ENCODE peak calls at places on chromosomes 4 and X, in six cellular contexts. One of them, this sample, is unnamed.

GRCh38 chr4:128287159-128287870 is at the start of gene PGRMC2:
- DNase-seq in H9: peak
- DNase-seq in neuronal stem cell: peak
- DNase-seq in H1: no peak
- DNase-seq in mesenchymal stem cell: peak
- DNase-seq in trophoblast cell: no peak
- DNase-seq in this sample: peak

GRCh38 chr4:48315728-48316630 is 25.4 kb upstream of the SLAIN2 start:
- DNase-seq in H9: peak
- DNase-seq in neuronal stem cell: peak
- DNase-seq in H1: no peak
- DNase-seq in mesenchymal stem cell: peak
- DNase-seq in trophoblast cell: peak
- DNase-seq in this sample: peak

GRCh38 chrX:68945603-68946228 is 116.9 kb downstream of the EFNB1 start:
- DNase-seq in H9: peak
- DNase-seq in neuronal stem cell: no peak
- DNase-seq in H1: no peak
- DNase-seq in mesenchymal stem cell: peak
- DNase-seq in trophoblast cell: no peak
- DNase-seq in this sample: peak

GRCh38 chr4:137576437-137576836 is 44.1 kb upstream of the PCDH18 start:
- DNase-seq in H9: no peak
- DNase-seq in neuronal stem cell: no peak
- DNase-seq in H1: no peak
- DNase-seq in mesenchymal stem cell: peak
- DNase-seq in trophoblast cell: no peak
- DNase-seq in this sample: peak

GRCh38 chrX:10534611-10535010 is 85.8 kb downstream of the MID1 start:
- DNase-seq in H9: no peak
- DNase-seq in neuronal stem cell: no peak
- DNase-seq in H1: no peak
- DNase-seq in mesenchymal stem cell: no peak
- DNase-seq in trophoblast cell: no peak
- DNase-seq in this sample: no peak

GRCh38 chrX:112968351-112969133 is 127.9 kb upstream of the AMOT start:
- DNase-seq in H9: no peak
- DNase-seq in neuronal stem cell: no peak
- DNase-seq in H1: no peak
- DNase-seq in mesenchymal stem cell: no peak
- DNase-seq in trophoblast cell: peak
- DNase-seq in this sample: no peak

GRCh38 chrX:140509468-140510305 is 4.8 kb upstream of the SOX3 start:
- DNase-seq in H9: peak
- DNase-seq in neuronal stem cell: no peak
- DNase-seq in H1: no peak
- DNase-seq in mesenchymal stem cell: no peak
- DNase-seq in trophoblast cell: no peak
- DNase-seq in this sample: no peak

GRCh38 chrX:63050225-63050624 is 300.9 kb downstream of the SPIN4 start:
- DNase-seq in H9: no peak
- DNase-seq in neuronal stem cell: no peak
- DNase-seq in H1: no peak
- DNase-seq in mesenchymal stem cell: no peak
- DNase-seq in trophoblast cell: no peak
- DNase-seq in this sample: no peak

GRCh38 chrX:856901-857300 is 226.3 kb downstream of the SHOX start:
- DNase-seq in H9: no peak
- DNase-seq in neuronal stem cell: no peak
- DNase-seq in H1: no peak
- DNase-seq in mesenchymal stem cell: no peak
- DNase-seq in trophoblast cell: no peak
- DNase-seq in this sample: no peak

GRCh38 chr4:147498031-147498700 is 17.3 kb downstream of the EDNRA start:
- DNase-seq in H9: no peak
- DNase-seq in neuronal stem cell: no peak
- DNase-seq in H1: no peak
- DNase-seq in mesenchymal stem cell: peak
- DNase-seq in trophoblast cell: no peak
- DNase-seq in this sample: peak

GRCh38 chr4:139229534-139230039 is 50.4 kb downstream of the MGARP start:
- DNase-seq in H9: no peak
- DNase-seq in neuronal stem cell: no peak
- DNase-seq in H1: no peak
- DNase-seq in mesenchymal stem cell: peak
- DNase-seq in trophoblast cell: peak
- DNase-seq in this sample: peak

DNA sequence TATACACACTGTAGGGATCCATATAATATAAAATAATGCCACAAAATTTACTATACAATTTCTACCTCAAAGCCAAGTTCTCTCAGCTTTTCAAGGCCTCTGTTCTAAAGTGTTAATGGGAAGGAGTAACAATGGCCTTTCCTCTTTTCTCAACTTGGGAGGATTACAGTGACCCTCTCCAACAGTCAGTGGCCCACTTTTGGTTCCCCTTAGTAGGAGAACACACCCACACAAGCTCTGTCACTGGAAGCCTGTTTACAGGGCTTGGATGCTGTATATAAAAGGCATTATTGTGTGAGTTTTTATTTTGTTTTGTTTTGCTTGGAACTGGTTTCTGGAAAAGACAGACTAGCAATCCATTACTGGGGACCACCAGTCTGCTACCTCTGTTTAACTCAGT is 1.8 kb downstream of the ARHGEF6 start:
- DNase-seq in H9: no peak
- DNase-seq in neuronal stem cell: no peak
- DNase-seq in H1: no peak
- DNase-seq in mesenchymal stem cell: no peak
- DNase-seq in trophoblast cell: no peak
- DNase-seq in this sample: no peak
- H3K14ac ChIP-seq in H9: no peak
- H3K14ac ChIP-seq in neuronal stem cell: no peak
- H3K14ac ChIP-seq in H1: no peak
- H3K14ac ChIP-seq in mesenchymal stem cell: no peak
- H3K14ac ChIP-seq in trophoblast cell: no peak
- H3K14ac ChIP-seq in this sample: no peak

GRCh38 chr4:81468685-81469084 is 3.0 kb downstream of the RASGEF1B start:
- DNase-seq in H9: no peak
- DNase-seq in neuronal stem cell: no peak
- DNase-seq in H1: no peak
- DNase-seq in mesenchymal stem cell: no peak
- DNase-seq in trophoblast cell: no peak
- DNase-seq in this sample: no peak

GRCh38 chr4:81471361-81472248 is at the start of gene RASGEF1B:
- DNase-seq in H9: peak
- DNase-seq in neuronal stem cell: peak
- DNase-seq in H1: no peak
- DNase-seq in mesenchymal stem cell: peak
- DNase-seq in trophoblast cell: peak
- DNase-seq in this sample: peak

GRCh38 chr4:81472249-81473085 is 760 bp upstream of the RASGEF1B start:
- DNase-seq in H9: peak
- DNase-seq in neuronal stem cell: peak
- DNase-seq in H1: no peak
- DNase-seq in mesenchymal stem cell: peak
- DNase-seq in trophoblast cell: peak
- DNase-seq in this sample: no peak

GRCh38 chr4:81469774-81470455 is 1.8 kb downstream of the RASGEF1B start:
- DNase-seq in H9: no peak
- DNase-seq in neuronal stem cell: no peak
- DNase-seq in H1: no peak
- DNase-seq in mesenchymal stem cell: no peak
- DNase-seq in trophoblast cell: no peak
- DNase-seq in this sample: no peak

DNA sequence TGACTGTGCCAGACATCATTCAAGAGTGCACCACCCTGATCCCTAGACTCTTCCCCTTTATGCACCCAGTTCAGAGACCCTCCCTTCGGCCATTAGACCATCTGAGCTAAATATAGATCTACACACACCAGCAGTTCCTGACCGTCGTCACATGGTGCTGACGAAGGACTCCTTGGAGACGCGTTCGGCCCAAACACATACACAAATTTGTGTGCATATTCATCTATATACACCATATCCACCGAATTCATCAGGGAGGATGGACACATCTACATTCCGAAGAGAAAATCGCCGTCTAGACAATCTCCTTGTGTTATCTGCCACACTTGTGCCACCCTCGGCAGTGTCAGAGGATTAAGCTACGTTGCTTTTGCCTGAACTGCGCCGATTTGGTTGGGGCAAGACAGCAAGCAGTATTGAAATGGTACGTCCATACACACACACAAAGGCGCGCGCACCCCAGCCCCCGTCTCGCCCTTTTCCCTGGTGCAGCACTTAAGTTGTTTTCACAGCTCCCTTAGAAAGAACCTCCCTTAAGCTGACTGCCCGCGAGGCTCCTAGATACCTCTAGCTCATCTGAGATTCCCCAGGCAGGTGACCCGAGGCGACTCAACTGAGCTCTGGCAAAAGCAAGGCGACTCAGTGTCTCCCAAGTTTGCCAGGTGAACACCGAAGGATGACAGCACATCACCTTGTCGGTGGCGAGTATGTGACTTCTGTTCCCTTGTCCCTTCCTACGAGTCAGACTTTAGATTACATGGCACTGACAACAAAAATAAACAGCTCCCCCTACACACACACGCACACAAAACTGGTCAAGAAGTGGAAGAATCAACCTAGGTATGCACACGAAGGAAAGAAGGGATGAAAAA is 1.0 kb downstream of the RASGEF1B start:
- DNase-seq in H9: peak
- DNase-seq in neuronal stem cell: no peak
- DNase-seq in H1: no peak
- DNase-seq in mesenchymal stem cell: peak
- DNase-seq in trophoblast cell: no peak
- DNase-seq in this sample: no peak
- H2AK5ac ChIP-seq in H9: no peak
- H2AK5ac ChIP-seq in neuronal stem cell: no peak
- H2AK5ac ChIP-seq in H1: no peak
- H2AK5ac ChIP-seq in mesenchymal stem cell: no peak
- H2AK5ac ChIP-seq in trophoblast cell: no peak
- H2AK5ac ChIP-seq in this sample: no peak

GRCh38 chr4:79526970-79527565 is 119.0 kb upstream of the GK2 start:
- DNase-seq in H9: no peak
- DNase-seq in neuronal stem cell: no peak
- DNase-seq in H1: no peak
- DNase-seq in mesenchymal stem cell: no peak
- DNase-seq in trophoblast cell: no peak
- DNase-seq in this sample: no peak

DNA sequence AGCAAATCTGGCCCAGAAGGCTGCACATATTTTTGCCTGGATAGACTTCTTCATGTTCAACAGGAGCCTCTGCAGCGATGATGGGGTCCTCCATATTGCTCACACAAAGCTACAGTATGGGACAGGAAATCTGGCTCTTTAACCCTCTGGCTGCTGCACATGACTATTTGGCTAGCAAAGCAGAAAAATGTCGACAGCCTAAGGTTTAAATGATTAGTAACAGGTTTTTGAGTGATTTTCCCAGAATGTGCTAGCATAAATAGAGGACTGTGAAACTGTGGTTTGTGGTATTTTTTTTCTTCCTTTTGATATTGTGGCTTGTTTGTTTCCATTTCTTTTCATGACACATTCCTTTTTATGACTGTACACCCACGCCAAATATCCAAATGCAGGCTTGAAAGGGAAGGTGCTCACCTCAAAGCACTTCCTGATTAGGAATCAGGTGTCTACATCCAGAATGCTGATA is 120.2 kb upstream of the GK2 start:
- DNase-seq in H9: no peak
- DNase-seq in neuronal stem cell: no peak
- DNase-seq in H1: no peak
- DNase-seq in mesenchymal stem cell: peak
- DNase-seq in trophoblast cell: no peak
- DNase-seq in this sample: no peak
- H3K14ac ChIP-seq in H9: no peak
- H3K14ac ChIP-seq in neuronal stem cell: no peak
- H3K14ac ChIP-seq in H1: no peak
- H3K14ac ChIP-seq in mesenchymal stem cell: no peak
- H3K14ac ChIP-seq in trophoblast cell: no peak
- H3K14ac ChIP-seq in this sample: no peak

DNA sequence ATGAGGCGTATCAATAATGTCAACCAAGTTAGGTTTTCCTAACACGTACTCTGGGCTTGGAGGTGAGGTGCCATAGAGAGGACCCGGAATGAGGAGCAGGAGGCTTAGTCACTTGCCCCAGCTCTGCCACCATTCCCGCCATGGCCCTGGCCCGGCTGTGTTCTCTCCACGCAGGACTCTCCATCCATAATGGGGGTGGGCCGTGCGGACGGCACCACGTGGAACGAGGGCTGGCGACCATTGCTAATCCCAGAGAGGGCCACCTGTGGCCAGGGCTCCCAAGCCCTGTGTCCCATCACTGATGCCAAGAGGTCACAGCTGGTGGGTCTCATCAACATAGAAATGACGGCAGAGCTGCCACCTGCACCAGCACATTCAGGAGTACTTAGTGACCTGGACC is 76.4 kb downstream of the JAKMIP1 start:
- DNase-seq in H9: no peak
- DNase-seq in neuronal stem cell: no peak
- DNase-seq in H1: no peak
- DNase-seq in mesenchymal stem cell: no peak
- DNase-seq in trophoblast cell: no peak
- DNase-seq in this sample: no peak
- H2AK5ac ChIP-seq in H9: no peak
- H2AK5ac ChIP-seq in neuronal stem cell: peak
- H2AK5ac ChIP-seq in H1: no peak
- H2AK5ac ChIP-seq in mesenchymal stem cell: no peak
- H2AK5ac ChIP-seq in trophoblast cell: no peak
- H2AK5ac ChIP-seq in this sample: no peak

DNA sequence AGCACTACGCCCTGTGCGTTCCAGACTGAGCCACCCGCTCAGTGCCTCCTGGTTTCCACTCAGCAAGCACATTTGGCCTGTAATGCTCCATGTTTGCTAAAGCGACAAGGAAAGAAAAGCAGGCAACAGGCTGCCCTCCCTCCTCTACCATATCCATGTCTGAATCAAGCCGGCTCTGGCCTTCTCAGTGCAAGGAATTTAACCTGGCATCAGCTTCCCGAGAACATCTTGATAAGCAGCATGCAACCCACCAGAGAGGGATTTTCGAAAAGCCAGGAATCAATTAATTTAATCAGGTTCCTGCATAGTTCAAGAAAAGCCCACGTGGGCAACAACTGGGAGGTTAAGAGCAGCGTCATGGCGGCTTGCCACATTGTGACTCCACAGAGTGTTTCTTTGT is 228.2 kb downstream of the HS6ST2 start:
- DNase-seq in H9: no peak
- DNase-seq in neuronal stem cell: no peak
- DNase-seq in H1: no peak
- DNase-seq in mesenchymal stem cell: no peak
- DNase-seq in trophoblast cell: no peak
- DNase-seq in this sample: no peak
- H3K14ac ChIP-seq in H9: no peak
- H3K14ac ChIP-seq in neuronal stem cell: no peak
- H3K14ac ChIP-seq in H1: no peak
- H3K14ac ChIP-seq in mesenchymal stem cell: no peak
- H3K14ac ChIP-seq in trophoblast cell: no peak
- H3K14ac ChIP-seq in this sample: no peak